ENCODE peak calls at places on chromosomes 2 and 18, in seven cellular contexts. One of them, this sample, is unnamed.

GRCh38 chr2:67997528-67998267 is 65.1 kb downstream of the C1D start:
- DNase-seq in dermis microvascular lymphatic vessel endothelial cell: peak; percentile 65
- DNase-seq in anterior cingulate cortex: no peak
- DNase-seq in NCI-H2081 treated with DMSO at 0.1 percent for 48 hours: no peak
- DNase-seq in choroid plexus epithelial cell: peak; percentile 12
- DNase-seq in EL: peak; percentile 74
- DNase-seq in substantia nigra: no peak
- DNase-seq in this sample: peak; percentile 81

GRCh38 chr2:204072443-204073324 is 136.1 kb downstream of the ICOS start:
- DNase-seq in dermis microvascular lymphatic vessel endothelial cell: peak; percentile 16
- DNase-seq in anterior cingulate cortex: no peak
- DNase-seq in NCI-H2081 treated with DMSO at 0.1 percent for 48 hours: no peak
- DNase-seq in choroid plexus epithelial cell: peak; percentile 16
- DNase-seq in EL: peak; percentile 16
- DNase-seq in substantia nigra: no peak
- DNase-seq in this sample: peak; percentile 38

GRCh38 chr18:58806826-58807714 is 57.6 kb upstream of the ZNF532 start:
- DNase-seq in dermis microvascular lymphatic vessel endothelial cell: no peak
- DNase-seq in anterior cingulate cortex: no peak
- DNase-seq in NCI-H2081 treated with DMSO at 0.1 percent for 48 hours: no peak
- DNase-seq in choroid plexus epithelial cell: no peak
- DNase-seq in EL: no peak
- DNase-seq in substantia nigra: no peak
- DNase-seq in this sample: no peak

GRCh38 chr2:235358981-235359471 is 134.8 kb upstream of the AGAP1 start:
- DNase-seq in dermis microvascular lymphatic vessel endothelial cell: no peak
- DNase-seq in anterior cingulate cortex: no peak
- DNase-seq in NCI-H2081 treated with DMSO at 0.1 percent for 48 hours: no peak
- DNase-seq in choroid plexus epithelial cell: no peak
- DNase-seq in EL: peak; percentile 53
- DNase-seq in substantia nigra: no peak
- DNase-seq in this sample: no peak

GRCh38 chr18:79416022-79416676 is 20.4 kb downstream of the NFATC1 start:
- DNase-seq in dermis microvascular lymphatic vessel endothelial cell: no peak
- DNase-seq in anterior cingulate cortex: no peak
- DNase-seq in NCI-H2081 treated with DMSO at 0.1 percent for 48 hours: no peak
- DNase-seq in choroid plexus epithelial cell: no peak
- DNase-seq in EL: no peak
- DNase-seq in substantia nigra: no peak
- DNase-seq in this sample: no peak

GRCh38 chr2:180085144-180085543 is 78.0 kb upstream of the CWC22 start:
- DNase-seq in dermis microvascular lymphatic vessel endothelial cell: no peak
- DNase-seq in anterior cingulate cortex: no peak
- DNase-seq in NCI-H2081 treated with DMSO at 0.1 percent for 48 hours: no peak
- DNase-seq in choroid plexus epithelial cell: no peak
- DNase-seq in EL: no peak
- DNase-seq in substantia nigra: no peak
- DNase-seq in this sample: no peak

GRCh38 chr2:150589760-150590159 is 102.3 kb upstream of the RND3 start:
- DNase-seq in dermis microvascular lymphatic vessel endothelial cell: no peak
- DNase-seq in anterior cingulate cortex: no peak
- DNase-seq in NCI-H2081 treated with DMSO at 0.1 percent for 48 hours: no peak
- DNase-seq in choroid plexus epithelial cell: no peak
- DNase-seq in EL: no peak
- DNase-seq in substantia nigra: no peak
- DNase-seq in this sample: no peak

GRCh38 chr2:223580951-223581350 is 21.2 kb downstream of the SCG2 start:
- DNase-seq in dermis microvascular lymphatic vessel endothelial cell: no peak
- DNase-seq in anterior cingulate cortex: no peak
- DNase-seq in NCI-H2081 treated with DMSO at 0.1 percent for 48 hours: no peak
- DNase-seq in choroid plexus epithelial cell: peak; percentile 95
- DNase-seq in EL: peak; percentile 73
- DNase-seq in substantia nigra: peak; percentile 6
- DNase-seq in this sample: peak; percentile 50

GRCh38 chr2:210722092-210722491 is 165.7 kb downstream of the CPS1 start:
- DNase-seq in dermis microvascular lymphatic vessel endothelial cell: no peak
- DNase-seq in anterior cingulate cortex: no peak
- DNase-seq in NCI-H2081 treated with DMSO at 0.1 percent for 48 hours: no peak
- DNase-seq in choroid plexus epithelial cell: no peak
- DNase-seq in EL: no peak
- DNase-seq in substantia nigra: no peak
- DNase-seq in this sample: no peak

GRCh38 chr2:241703128-241703604 is 1.3 kb downstream of the ING5 start:
- DNase-seq in dermis microvascular lymphatic vessel endothelial cell: no peak
- DNase-seq in anterior cingulate cortex: peak; percentile 21
- DNase-seq in NCI-H2081 treated with DMSO at 0.1 percent for 48 hours: no peak
- DNase-seq in choroid plexus epithelial cell: peak; percentile 40
- DNase-seq in EL: peak; percentile 28
- DNase-seq in substantia nigra: no peak
- DNase-seq in this sample: peak; percentile 16

GRCh38 chr18:23922939-23923338 is 91.6 kb upstream of the TTC39C start:
- DNase-seq in dermis microvascular lymphatic vessel endothelial cell: no peak
- DNase-seq in anterior cingulate cortex: no peak
- DNase-seq in NCI-H2081 treated with DMSO at 0.1 percent for 48 hours: no peak
- DNase-seq in choroid plexus epithelial cell: no peak
- DNase-seq in EL: no peak
- DNase-seq in substantia nigra: no peak
- DNase-seq in this sample: no peak

GRCh38 chr2:12036640-12036983 is 290.2 kb downstream of the LPIN1 start:
- DNase-seq in dermis microvascular lymphatic vessel endothelial cell: no peak
- DNase-seq in anterior cingulate cortex: no peak
- DNase-seq in NCI-H2081 treated with DMSO at 0.1 percent for 48 hours: no peak
- DNase-seq in choroid plexus epithelial cell: no peak
- DNase-seq in EL: no peak
- DNase-seq in substantia nigra: no peak
- DNase-seq in this sample: no peak

GRCh38 chr2:98654702-98655488 is 46.5 kb downstream of the UNC50 start:
- DNase-seq in dermis microvascular lymphatic vessel endothelial cell: no peak
- DNase-seq in anterior cingulate cortex: no peak
- DNase-seq in NCI-H2081 treated with DMSO at 0.1 percent for 48 hours: no peak
- DNase-seq in choroid plexus epithelial cell: no peak
- DNase-seq in EL: no peak
- DNase-seq in substantia nigra: no peak
- DNase-seq in this sample: peak; percentile 21

GRCh38 chr18:7575465-7576026 is 8.4 kb downstream of the PTPRM start:
- DNase-seq in dermis microvascular lymphatic vessel endothelial cell: no peak
- DNase-seq in anterior cingulate cortex: no peak
- DNase-seq in NCI-H2081 treated with DMSO at 0.1 percent for 48 hours: no peak
- DNase-seq in choroid plexus epithelial cell: peak; percentile 68
- DNase-seq in EL: peak; percentile 75
- DNase-seq in substantia nigra: no peak
- DNase-seq in this sample: peak; percentile 35

GRCh38 chr2:79832540-79833234 is 319.8 kb downstream of the CTNNA2 start:
- DNase-seq in dermis microvascular lymphatic vessel endothelial cell: no peak
- DNase-seq in anterior cingulate cortex: no peak
- DNase-seq in NCI-H2081 treated with DMSO at 0.1 percent for 48 hours: no peak
- DNase-seq in choroid plexus epithelial cell: no peak
- DNase-seq in EL: no peak
- DNase-seq in substantia nigra: peak; percentile 6
- DNase-seq in this sample: no peak

GRCh38 chr2:62529758-62530157 is 23.8 kb upstream of the TMEM17 start:
- DNase-seq in dermis microvascular lymphatic vessel endothelial cell: no peak
- DNase-seq in anterior cingulate cortex: no peak
- DNase-seq in NCI-H2081 treated with DMSO at 0.1 percent for 48 hours: peak; percentile 52
- DNase-seq in choroid plexus epithelial cell: no peak
- DNase-seq in EL: no peak
- DNase-seq in substantia nigra: no peak
- DNase-seq in this sample: no peak

GRCh38 chr2:111972955-111973565 is 74.7 kb downstream of the MERTK start:
- DNase-seq in dermis microvascular lymphatic vessel endothelial cell: no peak
- DNase-seq in anterior cingulate cortex: no peak
- DNase-seq in NCI-H2081 treated with DMSO at 0.1 percent for 48 hours: no peak
- DNase-seq in choroid plexus epithelial cell: no peak
- DNase-seq in EL: no peak
- DNase-seq in substantia nigra: no peak
- DNase-seq in this sample: peak; percentile 21

GRCh38 chr2:95525294-95526035 is 40.9 kb upstream of the TRIM43B start:
- DNase-seq in dermis microvascular lymphatic vessel endothelial cell: no peak
- DNase-seq in anterior cingulate cortex: no peak
- DNase-seq in NCI-H2081 treated with DMSO at 0.1 percent for 48 hours: no peak
- DNase-seq in choroid plexus epithelial cell: peak; percentile 6
- DNase-seq in EL: no peak
- DNase-seq in substantia nigra: peak; percentile 12
- DNase-seq in this sample: no peak

GRCh38 chr2:180208841-180209240 is 201.7 kb upstream of the CWC22 start:
- DNase-seq in dermis microvascular lymphatic vessel endothelial cell: no peak
- DNase-seq in anterior cingulate cortex: no peak
- DNase-seq in NCI-H2081 treated with DMSO at 0.1 percent for 48 hours: no peak
- DNase-seq in choroid plexus epithelial cell: peak; percentile 81
- DNase-seq in EL: peak; percentile 82
- DNase-seq in substantia nigra: no peak
- DNase-seq in this sample: no peak

This sample was measured in lung microvascular endothelial cell.